ENCODE peak calls at places on chromosomes 12 and 14, in eight cellular contexts. One of them, this sample, is unnamed.
A peak's percentile ranks its signal among the peaks of the same experiment; 100 is the strongest.

GRCh38 chr12:94187351-94187750 is 39.0 kb downstream of the PLXNC1 start:
- DNase-seq in brain microvascular endothelial cell: no peak
- DNase-seq in fibroblast of pulmonary artery: no peak
- DNase-seq in tibial artery: no peak
- DNase-seq in left ventricle myocardium inferior: no peak
- DNase-seq in bronchial epithelial cell: no peak
- DNase-seq in AG10803: peak; percentile 37
- DNase-seq in activated B cell treated with CpG ODN at 0.5 μM for 24 hours: no peak
- DNase-seq in this sample: no peak

GRCh38 chr12:32298917-32299316 is 100.4 kb upstream of the FGD4 start:
- DNase-seq in activated B cell treated with CpG ODN at 0.5 μM for 24 hours: no peak
- DNase-seq in fibroblast of pulmonary artery: no peak
- DNase-seq in tibial artery: no peak
- DNase-seq in brain microvascular endothelial cell: no peak
- DNase-seq in bronchial epithelial cell: no peak
- DNase-seq in left ventricle myocardium inferior: no peak
- DNase-seq in AG10803: peak; percentile 68
- DNase-seq in this sample: no peak

GRCh38 chr14:67137744-67138371 is 51.4 kb upstream of the GARIN2 start:
- DNase-seq in tibial artery: no peak
- DNase-seq in brain microvascular endothelial cell: no peak
- DNase-seq in fibroblast of pulmonary artery: peak; percentile 35
- DNase-seq in activated B cell treated with CpG ODN at 0.5 μM for 24 hours: no peak
- DNase-seq in bronchial epithelial cell: peak; percentile 13
- DNase-seq in left ventricle myocardium inferior: no peak
- DNase-seq in AG10803: peak; percentile 15
- DNase-seq in this sample: no peak

GRCh38 chr14:42224053-42224888 is 617.6 kb downstream of the LRFN5 start:
- DNase-seq in AG10803: peak; percentile 54
- DNase-seq in brain microvascular endothelial cell: peak; percentile 56
- DNase-seq in bronchial epithelial cell: peak; percentile 52
- DNase-seq in activated B cell treated with CpG ODN at 0.5 μM for 24 hours: no peak
- DNase-seq in left ventricle myocardium inferior: peak; percentile 14
- DNase-seq in fibroblast of pulmonary artery: peak; percentile 79
- DNase-seq in tibial artery: no peak
- DNase-seq in this sample: peak; percentile 69

GRCh38 chr12:131452444-131452860 is 258.4 kb upstream of the SFSWAP start:
- DNase-seq in brain microvascular endothelial cell: no peak
- DNase-seq in fibroblast of pulmonary artery: no peak
- DNase-seq in left ventricle myocardium inferior: no peak
- DNase-seq in activated B cell treated with CpG ODN at 0.5 μM for 24 hours: no peak
- DNase-seq in AG10803: no peak
- DNase-seq in bronchial epithelial cell: no peak
- DNase-seq in tibial artery: no peak
- DNase-seq in this sample: no peak

GRCh38 chr14:106790189-106791036 is 1264.0 kb downstream of the TMEM121 start:
- DNase-seq in AG10803: no peak
- DNase-seq in activated B cell treated with CpG ODN at 0.5 μM for 24 hours: peak; percentile 83
- DNase-seq in bronchial epithelial cell: no peak
- DNase-seq in brain microvascular endothelial cell: no peak
- DNase-seq in tibial artery: no peak
- DNase-seq in left ventricle myocardium inferior: peak; percentile 44
- DNase-seq in fibroblast of pulmonary artery: no peak
- DNase-seq in this sample: no peak

GRCh38 chr12:115712676-115713075 is 564.8 kb downstream of the MED13L start:
- DNase-seq in AG10803: no peak
- DNase-seq in tibial artery: no peak
- DNase-seq in bronchial epithelial cell: no peak
- DNase-seq in fibroblast of pulmonary artery: no peak
- DNase-seq in left ventricle myocardium inferior: no peak
- DNase-seq in activated B cell treated with CpG ODN at 0.5 μM for 24 hours: no peak
- DNase-seq in brain microvascular endothelial cell: no peak
- DNase-seq in this sample: no peak

GRCh38 chr12:49961993-49962764 is 507 bp downstream of the AQP5 start:
- DNase-seq in bronchial epithelial cell: no peak
- DNase-seq in brain microvascular endothelial cell: no peak
- DNase-seq in left ventricle myocardium inferior: no peak
- DNase-seq in activated B cell treated with CpG ODN at 0.5 μM for 24 hours: no peak
- DNase-seq in fibroblast of pulmonary artery: no peak
- DNase-seq in AG10803: no peak
- DNase-seq in tibial artery: no peak
- DNase-seq in this sample: no peak

DNA sequence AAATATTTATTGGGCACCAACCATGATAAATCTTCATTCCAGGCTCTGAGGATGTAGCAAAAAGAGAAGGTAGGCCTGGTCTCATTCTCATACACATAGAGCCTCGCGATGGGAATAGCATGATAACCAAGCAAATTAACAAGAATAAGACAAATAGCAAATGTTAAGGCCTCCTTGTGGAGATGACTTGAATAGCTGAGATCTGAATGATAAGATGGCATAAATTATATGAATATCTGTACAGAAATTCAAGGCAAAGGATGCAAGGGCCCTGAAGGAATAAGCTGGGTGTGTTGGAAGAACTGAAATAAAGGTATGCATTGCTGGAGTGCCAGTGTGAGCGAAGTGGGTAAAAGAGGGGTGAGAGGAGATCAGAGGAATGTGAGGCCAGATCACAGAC is 114.8 kb downstream of the ALX1 start:
- DNase-seq in fibroblast of pulmonary artery: no peak
- DNase-seq in brain microvascular endothelial cell: no peak
- DNase-seq in activated B cell treated with CpG ODN at 0.5 μM for 24 hours: no peak
- DNase-seq in left ventricle myocardium inferior: no peak
- DNase-seq in tibial artery: no peak
- DNase-seq in AG10803: no peak
- DNase-seq in bronchial epithelial cell: no peak
- DNase-seq in this sample: no peak
- TF ChIP-seq CTCF in fibroblast of pulmonary artery: no peak
- TF ChIP-seq CTCF in brain microvascular endothelial cell: peak; percentile 16
- TF ChIP-seq CTCF in activated B cell treated with CpG ODN at 0.5 μM for 24 hours: no peak
- TF ChIP-seq CTCF in left ventricle myocardium inferior: no peak
- TF ChIP-seq CTCF in tibial artery: no peak
- TF ChIP-seq CTCF in AG10803: no peak
- TF ChIP-seq CTCF in bronchial epithelial cell: no peak
- TF ChIP-seq CTCF in this sample: no peak

GRCh38 chr12:119992129-119992705 is 3.2 kb downstream of the BICDL1 start:
- DNase-seq in brain microvascular endothelial cell: no peak
- DNase-seq in activated B cell treated with CpG ODN at 0.5 μM for 24 hours: no peak
- DNase-seq in tibial artery: no peak
- DNase-seq in AG10803: no peak
- DNase-seq in bronchial epithelial cell: no peak
- DNase-seq in left ventricle myocardium inferior: no peak
- DNase-seq in fibroblast of pulmonary artery: no peak
- DNase-seq in this sample: no peak

GRCh38 chr12:119990382-119990874 is 1.4 kb downstream of the BICDL1 start:
- DNase-seq in brain microvascular endothelial cell: no peak
- DNase-seq in activated B cell treated with CpG ODN at 0.5 μM for 24 hours: no peak
- DNase-seq in AG10803: no peak
- DNase-seq in left ventricle myocardium inferior: no peak
- DNase-seq in tibial artery: no peak
- DNase-seq in fibroblast of pulmonary artery: no peak
- DNase-seq in bronchial epithelial cell: no peak
- DNase-seq in this sample: no peak

GRCh38 chr12:119988440-119988787 is 622 bp upstream of the BICDL1 start:
- DNase-seq in fibroblast of pulmonary artery: peak; percentile 31
- DNase-seq in bronchial epithelial cell: peak; percentile 75
- DNase-seq in AG10803: peak; percentile 39
- DNase-seq in activated B cell treated with CpG ODN at 0.5 μM for 24 hours: no peak
- DNase-seq in left ventricle myocardium inferior: no peak
- DNase-seq in brain microvascular endothelial cell: peak; percentile 26
- DNase-seq in tibial artery: no peak
- DNase-seq in this sample: no peak

GRCh38 chr12:119989619-119990381 is 764 bp downstream of the BICDL1 start:
- DNase-seq in bronchial epithelial cell: peak; percentile 40
- DNase-seq in brain microvascular endothelial cell: peak; percentile 58
- DNase-seq in activated B cell treated with CpG ODN at 0.5 μM for 24 hours: peak; percentile 73
- DNase-seq in AG10803: peak; percentile 65
- DNase-seq in left ventricle myocardium inferior: peak; percentile 84
- DNase-seq in fibroblast of pulmonary artery: peak; percentile 71
- DNase-seq in tibial artery: peak; percentile 78
- DNase-seq in this sample: peak; percentile 89

DNA sequence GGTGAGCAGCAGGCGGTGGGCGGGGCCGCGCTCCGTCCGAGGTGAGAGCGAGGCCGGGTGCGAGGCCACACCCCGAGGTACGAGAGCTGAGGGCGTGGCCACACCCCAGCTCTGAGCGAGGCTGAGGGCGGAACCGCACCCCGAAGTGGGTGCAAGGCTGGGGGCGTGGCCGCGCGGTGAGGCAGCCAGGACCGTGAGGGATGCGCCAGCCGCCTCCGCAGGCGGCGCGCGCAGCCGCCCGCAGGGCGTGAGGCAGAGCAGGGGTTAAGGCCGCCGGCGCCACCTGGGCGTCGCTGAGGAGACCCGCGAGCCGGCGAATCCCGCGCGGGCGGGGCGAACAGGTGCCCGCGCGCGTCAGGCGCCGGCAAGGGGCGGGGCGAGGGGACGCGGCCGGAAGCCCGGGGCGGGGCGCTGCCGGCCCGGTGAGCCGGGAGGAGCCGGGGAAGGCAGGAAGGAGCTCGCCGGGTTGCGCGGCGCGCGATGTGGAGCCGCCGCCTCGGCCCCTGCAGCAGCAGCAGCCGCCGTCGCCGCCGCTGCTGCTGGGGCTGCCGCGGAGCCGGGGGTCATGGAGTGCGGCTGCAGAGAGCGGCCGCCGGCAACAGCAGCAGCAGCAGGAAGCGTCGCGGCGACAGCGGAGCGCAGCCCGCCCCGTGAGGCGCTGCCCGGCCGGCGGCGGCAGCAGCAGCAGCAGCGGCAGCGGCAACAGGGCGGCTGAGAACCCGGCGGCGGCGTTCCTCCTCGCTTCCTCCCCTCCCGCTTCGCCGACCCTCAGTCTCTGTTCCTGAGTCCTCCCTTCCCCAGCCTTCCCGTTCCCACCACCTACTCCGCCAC is at the start of gene BICDL1:
- DNase-seq in tibial artery: no peak
- DNase-seq in brain microvascular endothelial cell: no peak
- DNase-seq in left ventricle myocardium inferior: peak; percentile 23
- DNase-seq in bronchial epithelial cell: peak; percentile 91
- DNase-seq in activated B cell treated with CpG ODN at 0.5 μM for 24 hours: peak; percentile 96
- DNase-seq in fibroblast of pulmonary artery: peak; percentile 35
- DNase-seq in AG10803: peak; percentile 26
- DNase-seq in this sample: peak; percentile 84
- TF ChIP-seq CTCF in tibial artery: no peak
- TF ChIP-seq CTCF in brain microvascular endothelial cell: no peak
- TF ChIP-seq CTCF in left ventricle myocardium inferior: no peak
- TF ChIP-seq CTCF in bronchial epithelial cell: no peak
- TF ChIP-seq CTCF in activated B cell treated with CpG ODN at 0.5 μM for 24 hours: no peak
- TF ChIP-seq CTCF in fibroblast of pulmonary artery: no peak
- TF ChIP-seq CTCF in AG10803: no peak
- TF ChIP-seq CTCF in this sample: no peak

GRCh38 chr12:62622177-62622576 is 155.6 kb downstream of the MON2 start:
- DNase-seq in AG10803: no peak
- DNase-seq in left ventricle myocardium inferior: no peak
- DNase-seq in activated B cell treated with CpG ODN at 0.5 μM for 24 hours: no peak
- DNase-seq in fibroblast of pulmonary artery: no peak
- DNase-seq in brain microvascular endothelial cell: no peak
- DNase-seq in bronchial epithelial cell: no peak
- DNase-seq in tibial artery: no peak
- DNase-seq in this sample: no peak
- TF ChIP-seq CTCF in AG10803: peak; percentile 14
- TF ChIP-seq CTCF in left ventricle myocardium inferior: no peak
- TF ChIP-seq CTCF in activated B cell treated with CpG ODN at 0.5 μM for 24 hours: no peak
- TF ChIP-seq CTCF in fibroblast of pulmonary artery: no peak
- TF ChIP-seq CTCF in brain microvascular endothelial cell: no peak
- TF ChIP-seq CTCF in bronchial epithelial cell: no peak
- TF ChIP-seq CTCF in tibial artery: no peak
- TF ChIP-seq CTCF in this sample: no peak

DNA sequence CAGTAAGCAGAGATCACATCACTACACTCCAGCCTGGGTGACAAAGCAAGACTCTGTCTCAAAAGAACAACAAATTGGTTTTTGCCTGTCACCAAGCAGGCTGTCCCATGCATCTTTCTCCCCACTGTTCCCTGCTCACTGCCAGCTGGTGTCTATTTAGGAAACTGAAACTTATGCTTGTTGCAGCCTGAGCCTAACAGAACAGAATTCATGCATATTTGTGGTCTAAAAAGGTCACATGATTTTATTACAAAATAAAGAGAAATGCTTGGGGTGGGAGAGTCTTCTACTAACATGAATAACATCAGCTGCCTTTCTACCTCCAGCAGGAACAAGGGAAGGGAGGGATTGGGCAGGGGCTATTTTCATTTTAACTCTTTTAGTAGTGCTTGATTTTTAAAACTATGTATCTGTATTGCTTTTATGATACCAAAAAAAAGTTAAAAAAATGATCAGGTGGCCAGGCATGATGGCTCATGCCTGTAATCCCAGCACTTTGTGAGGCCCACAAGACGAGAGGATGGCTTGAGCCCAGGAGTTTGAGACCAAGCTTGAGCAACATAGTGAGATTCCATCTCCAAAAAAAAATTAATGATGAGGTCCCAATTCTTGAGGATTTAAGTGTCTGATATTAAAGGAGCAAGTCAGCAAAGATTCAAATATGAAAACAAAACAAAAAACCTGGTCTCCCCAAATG is 923 bp downstream of the STAT2 start:
- DNase-seq in tibial artery: no peak
- DNase-seq in fibroblast of pulmonary artery: peak; percentile 83
- DNase-seq in activated B cell treated with CpG ODN at 0.5 μM for 24 hours: no peak
- DNase-seq in left ventricle myocardium inferior: no peak
- DNase-seq in AG10803: peak; percentile 90
- DNase-seq in brain microvascular endothelial cell: peak; percentile 55
- DNase-seq in bronchial epithelial cell: peak; percentile 70
- DNase-seq in this sample: no peak
- TF ChIP-seq CTCF in tibial artery: no peak
- TF ChIP-seq CTCF in fibroblast of pulmonary artery: no peak
- TF ChIP-seq CTCF in activated B cell treated with CpG ODN at 0.5 μM for 24 hours: no peak
- TF ChIP-seq CTCF in left ventricle myocardium inferior: no peak
- TF ChIP-seq CTCF in AG10803: no peak
- TF ChIP-seq CTCF in brain microvascular endothelial cell: no peak
- TF ChIP-seq CTCF in bronchial epithelial cell: no peak
- TF ChIP-seq CTCF in this sample: no peak

GRCh38 chr14:90815817-90816662 is at the start of gene TTC7B:
- DNase-seq in AG10803: peak; percentile 25
- DNase-seq in brain microvascular endothelial cell: no peak
- DNase-seq in tibial artery: no peak
- DNase-seq in bronchial epithelial cell: no peak
- DNase-seq in left ventricle myocardium inferior: peak; percentile 62
- DNase-seq in activated B cell treated with CpG ODN at 0.5 μM for 24 hours: peak; percentile 50
- DNase-seq in fibroblast of pulmonary artery: peak; percentile 44
- DNase-seq in this sample: peak; percentile 52
- TF ChIP-seq CTCF in AG10803: no peak
- TF ChIP-seq CTCF in brain microvascular endothelial cell: peak; percentile 50
- TF ChIP-seq CTCF in tibial artery: no peak
- TF ChIP-seq CTCF in bronchial epithelial cell: peak; percentile 39
- TF ChIP-seq CTCF in left ventricle myocardium inferior: peak; percentile 37
- TF ChIP-seq CTCF in activated B cell treated with CpG ODN at 0.5 μM for 24 hours: no peak
- TF ChIP-seq CTCF in fibroblast of pulmonary artery: no peak
- TF ChIP-seq CTCF in this sample: no peak

DNA sequence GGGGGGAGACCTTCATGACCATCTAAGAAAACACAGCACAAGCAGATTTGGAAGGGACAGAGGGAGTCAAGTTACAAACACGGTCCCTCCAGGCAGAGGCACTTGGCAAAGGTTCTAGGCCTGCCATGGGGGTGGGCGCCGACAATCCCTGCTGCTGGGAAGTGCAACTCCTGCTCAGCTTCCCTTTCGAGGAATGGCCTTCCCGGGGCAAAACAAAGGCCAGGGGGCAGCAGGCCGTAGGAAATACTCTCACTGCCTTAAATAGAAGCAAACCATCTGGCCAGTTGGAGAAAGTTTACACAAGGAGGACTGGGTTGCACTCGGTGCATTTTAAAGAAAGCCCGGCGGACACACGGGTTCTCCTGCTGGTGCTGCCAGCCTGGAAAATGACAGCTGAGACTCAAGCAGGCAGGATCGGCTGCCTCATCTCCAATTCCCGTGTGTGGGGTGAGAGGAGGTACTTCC is 65.8 kb downstream of the ITPK1 start:
- DNase-seq in fibroblast of pulmonary artery: peak; percentile 56
- DNase-seq in bronchial epithelial cell: no peak
- DNase-seq in left ventricle myocardium inferior: peak; percentile 16
- DNase-seq in AG10803: no peak
- DNase-seq in tibial artery: peak; percentile 78
- DNase-seq in brain microvascular endothelial cell: no peak
- DNase-seq in activated B cell treated with CpG ODN at 0.5 μM for 24 hours: no peak
- DNase-seq in this sample: no peak
- TF ChIP-seq CTCF in fibroblast of pulmonary artery: no peak
- TF ChIP-seq CTCF in bronchial epithelial cell: no peak
- TF ChIP-seq CTCF in left ventricle myocardium inferior: no peak
- TF ChIP-seq CTCF in AG10803: no peak
- TF ChIP-seq CTCF in tibial artery: peak; percentile 19
- TF ChIP-seq CTCF in brain microvascular endothelial cell: no peak
- TF ChIP-seq CTCF in activated B cell treated with CpG ODN at 0.5 μM for 24 hours: no peak
- TF ChIP-seq CTCF in this sample: no peak